ENCODE peak calls at places on chromosomes 1 and 21, in five cellular contexts. I is activated naive CD4-positive, alpha-beta T cell treated with anti-CD3 and anti-CD28 coated beads, Interleukin-2, amount 10 ng/mL, durations not matched to agents 7 days and 5 days; R is mesothelial cell of epicardium; P is activated T-cell treated with anti-CD3 and anti-CD28 coated beads for 24 hours; U is cardiac fibroblast. D is an unnamed sample.

GRCh38 chr1:101257500-101258325 is 20.9 kb downstream of the S1PR1 start:
- DNase-seq in I (peak), R (no peak), P (no peak), U (peak), D (no peak)

GRCh38 chr1:234863596-234863995 is 253.6 kb upstream of the IRF2BP2 start:
- DNase-seq in I (no peak), R (no peak), P (no peak), U (peak), D (no peak)

GRCh38 chr1:7285856-7286454 is 485.1 kb upstream of the VAMP3 start:
- DNase-seq in I (no peak), R (no peak), P (no peak), U (no peak), D (no peak)

GRCh38 chr1:225445644-225446297 is 17.9 kb upstream of the LBR start:
- DNase-seq in I (peak), R (no peak), P (no peak), U (no peak), D (no peak)

GRCh38 chr1:96145486-96145885 is 576.1 kb upstream of the PTBP2 start:
- DNase-seq in I (no peak), R (no peak), P (no peak), U (no peak), D (no peak)

GRCh38 chr1:180117764-180118116 is 36.9 kb upstream of the QSOX1 start:
- DNase-seq in I (no peak), R (no peak), P (no peak), U (peak), D (peak)

GRCh38 chr1:12627308-12627707 is 9.3 kb upstream of the DHRS3 start:
- DNase-seq in I (no peak), R (no peak), P (no peak), U (no peak), D (no peak)

GRCh38 chr1:150015733-150016132 is 5.2 kb upstream of the OTUD7B start:
- DNase-seq in I (no peak), R (no peak), P (no peak), U (no peak), D (no peak)

GRCh38 chr1:115457295-115457694 is 119.2 kb upstream of the NGF start:
- DNase-seq in I (no peak), R (peak), P (no peak), U (no peak), D (no peak)

GRCh38 chr1:101276818-101277217 is 40.0 kb downstream of the S1PR1 start:
- DNase-seq in I (no peak), R (no peak), P (no peak), U (no peak), D (no peak)

GRCh38 chr1:112063781-112064180 is 74.3 kb upstream of the KCND3 start:
- DNase-seq in I (no peak), R (no peak), P (no peak), U (no peak), D (no peak)

GRCh38 chr1:170734412-170735175 is 70.7 kb downstream of the PRRX1 start:
- DNase-seq in I (no peak), R (no peak), P (no peak), U (no peak), D (no peak)

GRCh38 chr1:111737216-111738132 is 1.7 kb downstream of the INKA2 start:
- DNase-seq in I (no peak), R (no peak), P (no peak), U (peak), D (no peak)

GRCh38 chr1:199898654-199899053 is 128.9 kb upstream of the NR5A2 start:
- DNase-seq in I (no peak), R (no peak), P (no peak), U (no peak), D (no peak)

GRCh38 chr1:205435904-205436573 is 14.2 kb upstream of the LEMD1 start:
- DNase-seq in I (no peak), R (no peak), P (no peak), U (peak), D (no peak)

GRCh38 chr1:185157599-185158469 is 867 bp downstream of the SWT1 start:
- DNase-seq in I (no peak), R (no peak), P (no peak), U (peak), D (no peak)

GRCh38 chr1:2073382-2074230 is 23.4 kb downstream of the PRKCZ start:
- DNase-seq in I (no peak), R (no peak), P (no peak), U (peak), D (no peak)

GRCh38 chr1:112509005-112509659 is 367 bp downstream of the WNT2B start:
- DNase-seq in I (peak), R (no peak), P (no peak), U (no peak), D (no peak)

GRCh38 chr21:45478115-45478801 is 64.0 kb downstream of the SLC19A1 start:
- DNase-seq in I (peak), R (no peak), P (peak), U (peak), D (peak)

GRCh38 chr1:222416001-222416791 is 131.7 kb downstream of the HHIPL2 start:
- DNase-seq in I (no peak), R (no peak), P (no peak), U (no peak), D (no peak)

GRCh38 chr1:72918939-72919338 is 636.6 kb upstream of the NEGR1 start:
- DNase-seq in I (no peak), R (no peak), P (no peak), U (no peak), D (no peak)

GRCh38 chr1:50047916-50048694 is 24.4 kb upstream of the AGBL4 start:
- DNase-seq in I (peak), R (no peak), P (no peak), U (no peak), D (no peak)

GRCh38 chr1:158107926-158108325 is 72.8 kb upstream of the CD1D start:
- DNase-seq in I (no peak), R (no peak), P (no peak), U (no peak), D (no peak)

GRCh38 chr21:46182548-46183336 is 1.5 kb downstream of the SPATC1L start:
- DNase-seq in I (no peak), R (no peak), P (no peak), U (no peak), D (no peak)

GRCh38 chr1:224683981-224684380 is 67.9 kb downstream of the CNIH3 start:
- DNase-seq in I (no peak), R (no peak), P (no peak), U (no peak), D (no peak)

GRCh38 chr1:91870322-91870721 is 15.6 kb downstream of the TGFBR3 start:
- DNase-seq in I (no peak), R (no peak), P (no peak), U (no peak), D (no peak)

GRCh38 chr1:178020968-178021640 is 51.2 kb upstream of the SEC16B start:
- DNase-seq in I (no peak), R (no peak), P (no peak), U (no peak), D (no peak)

GRCh38 chr21:45934071-45934470 is 47.5 kb upstream of the COL6A1 start:
- DNase-seq in I (no peak), R (no peak), P (no peak), U (no peak), D (no peak)

GRCh38 chr1:17719874-17720273 is 35.3 kb upstream of the ACTL8 start:
- DNase-seq in I (no peak), R (no peak), P (no peak), U (peak), D (no peak)

GRCh38 chr1:235923466-235924008 is 56.8 kb upstream of the LYST start:
- DNase-seq in I (peak), R (no peak), P (no peak), U (peak), D (no peak)

GRCh38 chr1:27872802-27873665 is 690 bp downstream of the THEMIS2 start:
- DNase-seq in I (peak), R (no peak), P (no peak), U (peak), D (no peak)

GRCh38 chr1:180805316-180805715 is 107.4 kb upstream of the KIAA1614 start:
- DNase-seq in I (no peak), R (no peak), P (no peak), U (no peak), D (no peak)

GRCh38 chr1:39590546-39590945 is 14.0 kb upstream of the PABPC4 start:
- DNase-seq in I (no peak), R (no peak), P (no peak), U (no peak), D (no peak)

GRCh38 chr1:203570805-203571204 is 55.8 kb upstream of the ATP2B4 start:
- DNase-seq in I (no peak), R (no peak), P (no peak), U (no peak), D (no peak)

GRCh38 chr1:154448271-154448905 is 43.2 kb downstream of the IL6R start:
- DNase-seq in I (no peak), R (no peak), P (no peak), U (no peak), D (no peak)

GRCh38 chr21:35197191-35197590 is 148.1 kb upstream of the RUNX1 start:
- DNase-seq in I (no peak), R (no peak), P (no peak), U (no peak), D (no peak)